ENCODE peak calls at places on chromosomes 12 and 14, in nine cellular contexts. J, Y, L, V, A, T, R, K and C are unnamed samples.

GRCh38 chr12:95681210-95681765 is 109.3 kb downstream of the NTN4 start:
- DNase-seq in J (no peak), Y (no peak), A (no peak), T (no peak), R (no peak), V (no peak), K (no peak), L (no peak), C (no peak)

GRCh38 chr12:48788852-48789775 is at the start of gene ADCY6:
- DNase-seq in K (peak), R (peak), J (peak), Y (peak), T (peak), V (peak), A (no peak), L (peak), C (peak)

GRCh38 chr14:104724407-104724980 is 465 bp downstream of the ADSS1 start:
- DNase-seq in T (peak), K (no peak), R (peak), Y (no peak), A (no peak), J (peak), L (no peak), V (peak), C (peak)

GRCh38 chr14:73829526-73830431 is 21.9 kb upstream of the PTGR2 start:
- DNase-seq in V (no peak), T (no peak), A (no peak), L (no peak), K (no peak), J (peak), Y (peak), R (peak), C (no peak)

GRCh38 chr12:72089678-72090077 is 151.0 kb downstream of the TPH2 start:
- DNase-seq in A (no peak), L (no peak), J (no peak), K (no peak), Y (no peak), T (no peak), V (no peak), R (no peak), C (no peak)

GRCh38 chr14:103427485-103428443 is 42.5 kb downstream of the MARK3 start:
- DNase-seq in A (peak), L (no peak), T (no peak), R (peak), J (peak), K (peak), V (no peak), Y (peak), C (no peak)

GRCh38 chr12:10753066-10753465 is 29.9 kb upstream of the YBX3 start:
- DNase-seq in R (no peak), L (no peak), T (no peak), J (no peak), A (no peak), V (no peak), Y (peak), K (no peak), C (no peak)

GRCh38 chr14:102728509-102728908 is 48.7 kb upstream of the TRAF3 start:
- DNase-seq in V (no peak), K (no peak), J (no peak), R (no peak), A (no peak), T (no peak), L (no peak), Y (no peak), C (no peak)

GRCh38 chr14:52446355-52446754 is 106.0 kb downstream of the TXNDC16 start:
- DNase-seq in L (no peak), R (no peak), T (no peak), A (no peak), K (no peak), J (no peak), V (no peak), Y (no peak), C (no peak)

GRCh38 chr12:4323400-4323799 is 2.4 kb downstream of the TIGAR start:
- DNase-seq in K (no peak), A (no peak), R (no peak), Y (no peak), J (no peak), L (no peak), V (no peak), T (no peak), C (no peak)

GRCh38 chr14:64801800-64802199 is 77.9 kb downstream of the SPTB start:
- DNase-seq in A (peak), Y (peak), R (peak), T (no peak), L (no peak), K (peak), V (no peak), J (no peak), C (no peak)

GRCh38 chr12:29073631-29074239 is 75.3 kb upstream of the FAR2 start:
- DNase-seq in K (peak), J (peak), L (no peak), Y (peak), V (no peak), R (peak), T (no peak), A (peak), C (no peak)
- TF ChIP-seq CTCF in K (peak), J (peak), L (peak), Y (peak), V (peak), R (peak), T (peak), A (peak), C (peak)

DNA sequence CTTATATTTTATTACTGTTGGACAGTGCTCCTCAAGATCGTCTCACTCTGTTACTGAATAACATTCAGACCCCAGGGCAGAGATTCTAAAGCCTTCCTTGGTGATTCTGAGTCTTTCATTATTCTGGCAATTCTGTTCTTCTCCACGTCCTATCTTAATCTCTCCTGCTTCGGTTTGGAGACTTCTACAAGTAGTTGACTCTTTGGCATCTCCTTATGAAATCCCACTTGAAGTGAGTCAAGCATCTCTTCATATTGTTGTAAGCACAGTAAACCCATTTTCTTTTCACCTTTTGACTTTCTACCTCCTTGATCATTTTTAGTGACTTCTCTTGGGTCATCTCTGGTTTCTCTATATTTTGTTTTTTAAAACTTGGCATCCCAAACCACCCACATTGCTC is 132.8 kb downstream of the SAMD4A start:
- DNase-seq in K (no peak), Y (no peak), J (no peak), T (no peak), L (no peak), A (no peak), R (no peak), V (no peak), C (no peak)
- H3K27ac ChIP-seq in K (no peak), Y (no peak), J (no peak), T (peak), L (peak), A (no peak), R (no peak), V (no peak), C (no peak)

GRCh38 chr12:68641138-68641537 is 30.4 kb downstream of the RAP1B start:
- DNase-seq in K (no peak), A (no peak), V (no peak), J (no peak), R (no peak), L (no peak), T (no peak), Y (no peak), C (no peak)
- H3K4me3 ChIP-seq in K (no peak), A (no peak), V (no peak), J (no peak), R (no peak), L (no peak), T (no peak), Y (no peak), C (no peak)

DNA sequence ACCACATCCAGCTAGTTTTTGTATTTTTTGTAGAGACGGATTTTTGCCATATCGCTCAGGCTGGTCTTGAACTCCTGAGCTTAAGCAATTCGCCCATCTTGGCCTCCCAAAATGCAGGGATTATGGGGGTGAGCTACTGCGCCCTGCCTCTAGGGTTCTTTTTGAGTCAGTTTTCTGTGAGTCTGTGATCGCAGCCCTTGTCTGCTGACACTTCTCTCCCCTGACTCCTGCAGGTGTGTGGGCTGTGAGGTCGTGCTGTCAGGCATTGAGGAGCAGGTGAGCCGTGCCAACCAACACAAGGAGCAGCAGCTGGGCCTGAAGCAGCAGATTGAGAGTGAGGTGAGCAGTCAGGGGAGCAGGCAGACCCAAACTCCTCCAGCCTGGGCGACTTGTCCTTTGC is 6.3 kb downstream of the COPS7A start:
- DNase-seq in R (no peak), Y (no peak), L (no peak), K (no peak), T (no peak), V (no peak), J (no peak), A (no peak), C (peak)
- TF ChIP-seq CTCF in R (no peak), Y (peak), L (no peak), K (peak), T (no peak), V (no peak), J (no peak), A (no peak), C (no peak)

GRCh38 chr12:106135781-106136180 is 3.0 kb downstream of the NUAK1 start:
- DNase-seq in K (no peak), T (no peak), L (no peak), V (no peak), R (peak), Y (no peak), J (no peak), A (no peak), C (no peak)
- H3K27ac ChIP-seq in K (no peak), T (peak), L (peak), V (peak), R (peak), Y (peak), J (no peak), A (no peak), C (no peak)

DNA sequence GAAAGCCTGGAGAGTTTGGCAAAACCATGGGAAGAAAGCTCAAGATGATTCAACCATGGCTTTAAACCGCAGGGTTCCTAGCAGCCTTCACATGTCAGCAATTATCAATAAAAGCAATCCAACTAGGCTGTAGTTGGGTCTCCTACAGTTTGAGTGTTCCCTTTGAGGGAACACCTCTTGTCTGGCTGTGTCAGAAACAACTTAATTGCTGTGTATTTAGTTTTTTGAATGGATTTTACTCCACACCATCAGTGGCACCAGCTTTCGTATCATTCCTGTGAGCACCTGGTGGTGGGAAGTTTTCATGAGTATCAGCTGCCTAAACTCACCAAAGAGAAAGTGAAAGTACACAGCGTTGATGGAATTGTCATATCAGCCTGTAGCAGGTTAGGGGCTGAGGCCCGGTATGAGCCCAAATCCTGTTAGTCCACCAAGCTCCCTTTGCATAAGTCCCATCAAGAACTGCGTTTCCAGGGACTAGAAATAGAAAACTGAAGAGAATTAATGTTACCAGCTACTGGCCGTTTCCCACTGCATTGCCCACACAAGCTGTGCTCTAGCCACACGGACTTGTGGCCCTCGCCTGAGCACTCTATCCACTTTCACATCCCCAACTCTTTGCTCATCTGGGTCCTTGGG is 10.9 kb upstream of the IL26 start:
- DNase-seq in T (no peak), V (peak), R (no peak), A (peak), K (no peak), Y (no peak), L (no peak), J (peak), C (no peak)
- H3K4me3 ChIP-seq in T (peak), V (peak), R (peak), A (no peak), K (no peak), Y (no peak), L (no peak), J (no peak), C (peak)

DNA sequence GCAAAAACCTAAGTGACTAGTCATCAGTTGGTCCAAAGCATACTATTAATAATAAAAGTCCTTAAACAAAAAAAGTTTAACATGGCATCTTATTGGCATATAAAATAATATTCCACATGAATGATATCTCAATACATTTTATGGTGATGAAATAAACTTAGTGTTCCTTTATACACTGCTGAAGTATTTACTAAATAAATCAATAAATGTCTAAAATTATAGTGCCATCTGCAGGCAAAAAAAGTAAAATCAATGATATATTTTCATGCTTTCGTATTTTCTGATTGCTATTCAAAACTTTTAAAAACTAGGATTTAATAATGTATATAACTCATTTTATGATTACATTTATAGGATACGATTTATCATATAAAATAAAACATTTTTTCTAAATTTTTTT is 30.5 kb downstream of the PUS7L start:
- DNase-seq in R (no peak), A (no peak), T (no peak), K (no peak), J (no peak), L (no peak), V (no peak), Y (no peak), C (no peak)
- TF ChIP-seq CTCF in R (peak), A (peak), T (no peak), K (peak), J (no peak), L (no peak), V (peak), Y (no peak), C (no peak)

GRCh38 chr12:116707751-116708150 is 30.1 kb downstream of the SPRING1 start:
- DNase-seq in T (no peak), J (no peak), A (no peak), Y (no peak), L (no peak), V (no peak), R (no peak), K (no peak), C (no peak)
- H3K27ac ChIP-seq in T (no peak), J (no peak), A (no peak), Y (no peak), L (no peak), V (no peak), R (no peak), K (no peak), C (no peak)

GRCh38 chr12:62924084-62924483 is 10.9 kb downstream of the PPM1H start:
- DNase-seq in V (no peak), A (no peak), K (no peak), T (no peak), R (no peak), L (no peak), J (no peak), Y (no peak), C (no peak)

GRCh38 chr12:62931481-62931880 is 3.5 kb downstream of the PPM1H start:
- DNase-seq in Y (no peak), A (no peak), V (no peak), T (no peak), R (no peak), J (no peak), L (no peak), K (no peak), C (no peak)

GRCh38 chr12:62930546-62931425 is 4.2 kb downstream of the PPM1H start:
- DNase-seq in A (no peak), V (no peak), J (no peak), L (no peak), R (no peak), K (no peak), Y (no peak), T (no peak), C (no peak)

GRCh38 chr12:62925680-62926079 is 9.3 kb downstream of the PPM1H start:
- DNase-seq in T (no peak), A (no peak), Y (no peak), R (no peak), L (no peak), J (no peak), K (no peak), V (no peak), C (no peak)

GRCh38 chr12:62928632-62929031 is 6.3 kb downstream of the PPM1H start:
- DNase-seq in L (no peak), R (no peak), K (no peak), T (no peak), J (no peak), V (no peak), A (no peak), Y (no peak), C (no peak)
- H3K4me3 ChIP-seq in L (no peak), R (no peak), K (no peak), T (no peak), J (no peak), V (no peak), A (no peak), Y (no peak), C (no peak)